ENCODE peak calls at places on chromosomes 2 and 18, in five cellular contexts. A is upper lobe of left lung, J is cardiac fibroblast, R is AG04449, O is ovary. T is an unnamed sample.

GRCh38 chr2:108449410-108450200 is 599 bp downstream of the GCC2 start:
- DNase-seq in J (peak), R (no peak), A (peak), O (no peak), T (no peak)

GRCh38 chr2:111226797-111227700 is 106.3 kb downstream of the BCL2L11 start:
- DNase-seq in J (peak), R (no peak), O (no peak), A (no peak), T (no peak)

GRCh38 chr2:85302106-85302505 is 25.7 kb downstream of the TGOLN2 start:
- DNase-seq in J (no peak), O (no peak), R (no peak), A (no peak), T (no peak)

GRCh38 chr18:35443847-35444246 is 53.9 kb downstream of the INO80C start:
- DNase-seq in R (no peak), A (no peak), O (no peak), J (no peak), T (no peak)

GRCh38 chr2:233982421-233983121 is 65.4 kb downstream of the TRPM8 start:
- DNase-seq in A (no peak), J (peak), O (no peak), R (peak), T (no peak)

GRCh38 chr2:54226224-54226623 is 29.8 kb downstream of the TSPYL6 start:
- DNase-seq in J (peak), A (no peak), O (no peak), R (no peak), T (no peak)

GRCh38 chr2:151776367-151776766 is 42.1 kb upstream of the NEB start:
- DNase-seq in J (no peak), A (no peak), R (no peak), O (no peak), T (no peak)

GRCh38 chr2:37827911-37828411 is 97.1 kb upstream of the RMDN2 start:
- DNase-seq in A (no peak), J (peak), O (no peak), R (peak), T (no peak)

GRCh38 chr2:223696719-223697118 is 94.6 kb upstream of the SCG2 start:
- DNase-seq in R (no peak), J (no peak), A (no peak), O (no peak), T (no peak)

GRCh38 chr18:24373331-24373730 is 24.3 kb downstream of the OSBPL1A start:
- DNase-seq in O (no peak), R (no peak), J (no peak), A (no peak), T (no peak)

GRCh38 chr2:97935719-97936161 is 60.0 kb downstream of the TMEM131 start:
- DNase-seq in R (peak), A (no peak), O (no peak), J (peak), T (no peak)

GRCh38 chr2:16189019-16189850 is 248.9 kb downstream of the MYCN start:
- DNase-seq in O (no peak), R (no peak), A (no peak), J (no peak), T (no peak)

GRCh38 chr2:40363631-40364030 is 88.3 kb downstream of the SLC8A1 start:
- DNase-seq in A (no peak), R (no peak), J (peak), O (no peak), T (no peak)

GRCh38 chr18:79389689-79390088 is 6.0 kb upstream of the NFATC1 start:
- DNase-seq in R (no peak), A (no peak), J (no peak), O (no peak), T (no peak)

GRCh38 chr2:144522741-144523605 is 3.1 kb upstream of the ZEB2 start:
- DNase-seq in O (peak), J (peak), A (no peak), R (no peak), T (no peak)

GRCh38 chr2:213152065-213152794 is 818 bp upstream of the IKZF2 start:
- DNase-seq in O (peak), A (peak), J (peak), R (no peak), T (no peak)

GRCh38 chr2:20438334-20439192 is 8.3 kb upstream of the RHOB start:
- DNase-seq in R (peak), A (peak), O (no peak), J (peak), T (no peak)

GRCh38 chr2:199932312-199932855 is 21.3 kb downstream of the C2orf69 start:
- DNase-seq in R (no peak), J (peak), A (no peak), O (no peak), T (no peak)

GRCh38 chr2:100334929-100335328 is 12.6 kb upstream of the LONRF2 start:
- DNase-seq in J (no peak), R (no peak), O (no peak), A (no peak), T (no peak)

GRCh38 chr2:177169810-177170514 is 42.6 kb upstream of the HNRNPA3 start:
- DNase-seq in A (peak), J (no peak), R (no peak), O (no peak), T (no peak)

GRCh38 chr2:5698171-5698570 is 6.0 kb downstream of the SOX11 start:
- DNase-seq in O (no peak), R (no peak), A (no peak), J (no peak), T (no peak)

GRCh38 chr2:72694715-72695496 is 130.9 kb downstream of the EXOC6B start:
- DNase-seq in O (peak), A (no peak), J (peak), R (peak), T (no peak)

GRCh38 chr2:102226171-102226570 is 39.3 kb downstream of the IL1RL2 start:
- DNase-seq in R (no peak), J (no peak), A (no peak), O (no peak), T (no peak)

GRCh38 chr2:134917958-134918517 is 584 bp upstream of the CCNT2 start:
- DNase-seq in J (no peak), O (no peak), A (no peak), R (peak), T (peak)

GRCh38 chr2:191318037-191318728 is 73.0 kb downstream of the MYO1B start:
- DNase-seq in O (no peak), J (peak), A (peak), R (no peak), T (no peak)

GRCh38 chr18:52156166-52156565 is 183.8 kb upstream of the DCC start:
- DNase-seq in A (no peak), R (no peak), J (no peak), O (no peak), T (no peak)

GRCh38 chr2:147829106-147829505 is 15.7 kb upstream of the ACVR2A start:
- DNase-seq in J (peak), A (no peak), O (no peak), R (peak), T (no peak)

GRCh38 chr2:112494839-112495238 is 12.9 kb downstream of the TTL start:
- DNase-seq in A (no peak), R (no peak), O (no peak), J (no peak), T (no peak)

GRCh38 chr18:75198046-75198445 is 10.9 kb downstream of the PTGR3 start:
- DNase-seq in R (no peak), J (peak), A (no peak), O (no peak), T (no peak)

GRCh38 chr2:238242731-238243495 is 3.1 kb upstream of the HES6 start:
- DNase-seq in O (no peak), A (no peak), R (no peak), J (peak), T (no peak)

GRCh38 chr2:38146917-38147307 is 71.0 kb upstream of the CYP1B1 start:
- DNase-seq in A (peak), J (peak), R (peak), O (peak), T (no peak)

GRCh38 chr18:79583426-79583825 is 96.2 kb upstream of the CTDP1 start:
- DNase-seq in O (peak), J (no peak), A (no peak), R (no peak), T (no peak)

DNA sequence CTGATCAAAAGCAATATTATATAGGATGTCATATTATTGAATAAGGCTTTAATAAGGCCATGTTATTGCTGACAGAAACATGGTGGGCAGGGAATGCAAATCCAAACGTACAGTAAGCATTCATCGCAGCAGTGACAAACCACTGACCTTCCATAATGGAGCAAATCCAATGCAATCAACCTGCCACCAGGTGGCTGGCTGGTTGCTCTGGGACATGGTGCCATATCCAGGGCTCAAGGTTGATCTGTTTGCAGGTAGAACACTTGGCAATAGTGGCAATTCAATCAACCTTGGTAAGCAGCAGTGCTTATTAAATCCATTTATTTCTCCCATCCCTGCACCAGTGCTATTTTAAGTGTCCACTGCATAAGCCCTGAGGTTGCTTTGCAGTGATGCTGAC is 75.4 kb downstream of the CERKL start:
- DNase-seq in O (no peak), A (no peak), R (no peak), J (no peak), T (no peak)
- TF ChIP-seq CTCF in O (no peak), A (no peak), R (no peak), J (no peak), T (no peak)

GRCh38 chr2:23412556-23413155 is 27.7 kb downstream of the KLHL29 start:
- DNase-seq in O (no peak), R (no peak), J (peak), A (no peak), T (no peak)

GRCh38 chr2:23414106-23414505 is 29.1 kb downstream of the KLHL29 start:
- DNase-seq in O (no peak), J (no peak), A (no peak), R (no peak), T (no peak)

GRCh38 chr2:23413641-23414040 is 28.7 kb downstream of the KLHL29 start:
- DNase-seq in A (no peak), J (no peak), O (no peak), R (no peak), T (no peak)

GRCh38 chr2:23417310-23417709 is 32.3 kb downstream of the KLHL29 start:
- DNase-seq in J (no peak), R (no peak), O (no peak), A (no peak), T (no peak)

GRCh38 chr2:23414876-23415275 is 29.9 kb downstream of the KLHL29 start:
- DNase-seq in R (no peak), A (no peak), O (no peak), J (no peak), T (no peak)
- TF ChIP-seq CTCF in R (peak), A (no peak), O (no peak), J (peak), T (no peak)

GRCh38 chr2:48016620-48017019 is 110.3 kb upstream of the FBXO11 start:
- DNase-seq in R (no peak), O (no peak), A (no peak), J (no peak), T (no peak)
- TF ChIP-seq CTCF in R (no peak), O (no peak), A (no peak), J (peak), T (no peak)

GRCh38 chr2:128319773-128320608 is 1.3 kb upstream of the HS6ST1 start:
- DNase-seq in R (no peak), A (no peak), J (no peak), O (peak), T (no peak)
- TF ChIP-seq CTCF in R (no peak), A (no peak), J (no peak), O (no peak), T (no peak)

DNA sequence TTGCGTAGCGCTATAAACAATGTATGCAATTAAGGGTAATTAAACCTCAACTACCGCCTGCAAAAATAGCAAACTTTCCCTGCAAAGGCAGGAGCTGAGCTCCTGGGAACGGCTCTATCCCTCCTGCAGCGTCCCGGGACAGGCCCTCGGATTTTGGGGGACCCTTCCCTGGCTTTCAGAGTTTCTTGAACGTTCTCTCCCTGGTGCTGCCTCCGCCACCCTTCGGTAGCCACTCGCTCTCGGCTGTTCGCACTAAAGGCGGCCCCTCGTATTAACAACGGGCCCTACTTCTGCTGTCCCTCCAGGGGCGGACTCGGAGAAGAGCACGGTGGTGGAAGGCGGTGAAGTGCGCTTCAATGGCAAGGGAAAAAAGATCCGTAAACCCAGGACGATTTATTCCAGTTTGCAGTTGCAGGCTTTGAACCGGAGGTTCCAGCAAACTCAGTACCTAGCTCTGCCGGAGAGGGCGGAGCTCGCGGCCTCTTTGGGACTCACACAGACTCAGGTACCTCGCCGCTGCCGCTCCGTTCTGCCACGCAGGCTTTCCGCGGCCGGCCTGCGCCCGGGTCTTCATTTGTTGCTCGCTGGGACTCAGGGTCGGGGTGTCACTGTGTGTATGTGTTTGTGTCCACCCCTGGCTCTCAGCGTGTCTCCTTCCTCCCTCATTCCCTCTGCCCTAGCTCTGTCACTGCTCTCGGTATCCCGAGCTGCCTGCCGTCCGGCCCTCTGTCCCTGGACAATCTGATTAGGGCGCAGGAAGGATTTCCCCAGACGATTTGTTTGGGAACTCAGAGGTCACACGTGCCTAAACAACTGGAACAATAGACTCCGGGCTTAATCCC is 1.3 kb downstream of the DLX1 start:
- DNase-seq in J (no peak), O (no peak), R (no peak), A (no peak), T (no peak)
- TF ChIP-seq CTCF in J (no peak), O (no peak), R (no peak), A (no peak), T (no peak)

DNA sequence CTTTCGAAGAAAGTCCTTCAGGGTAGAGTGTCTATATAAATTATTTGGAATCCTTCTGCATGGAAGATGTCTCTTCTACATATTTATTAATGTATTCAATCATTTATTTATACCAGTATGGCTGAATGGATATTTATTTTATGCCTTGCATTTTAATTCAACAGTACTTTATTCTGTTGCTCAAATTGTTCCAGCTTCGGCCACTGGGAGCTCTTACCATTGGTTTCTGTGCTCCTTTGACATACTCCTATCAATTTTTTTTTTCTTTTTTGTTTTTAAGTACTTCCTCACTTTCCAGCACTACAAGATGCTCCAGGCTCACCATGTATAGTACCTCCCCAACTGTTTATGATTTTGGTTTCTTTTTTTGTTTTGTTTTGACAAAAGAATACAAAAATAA is 39.4 kb upstream of the WIPF1 start:
- DNase-seq in A (no peak), R (no peak), J (no peak), O (no peak), T (no peak)
- TF ChIP-seq CTCF in A (no peak), R (no peak), J (no peak), O (no peak), T (no peak)

GRCh38 chr18:42087876-42088275 is 132.8 kb downstream of the PIK3C3 start:
- DNase-seq in J (no peak), A (no peak), R (no peak), O (no peak), T (no peak)

GRCh38 chr18:42087195-42087594 is 132.2 kb downstream of the PIK3C3 start:
- DNase-seq in O (no peak), A (no peak), J (no peak), R (no peak), T (no peak)

GRCh38 chr18:42086288-42086687 is 131.3 kb downstream of the PIK3C3 start:
- DNase-seq in J (no peak), R (no peak), O (no peak), A (no peak), T (no peak)

GRCh38 chr18:42078711-42079110 is 123.7 kb downstream of the PIK3C3 start:
- DNase-seq in J (peak), R (no peak), O (no peak), A (no peak), T (no peak)

GRCh38 chr18:42082415-42083234 is 127.6 kb downstream of the PIK3C3 start:
- DNase-seq in O (no peak), J (no peak), A (no peak), R (no peak), T (no peak)
- TF ChIP-seq CTCF in O (no peak), J (no peak), A (no peak), R (no peak), T (no peak)

GRCh38 chr2:138829326-138829725 is 49.1 kb upstream of the NXPH2 start:
- DNase-seq in J (peak), R (no peak), A (peak), O (no peak), T (no peak)
- TF ChIP-seq CTCF in J (peak), R (no peak), A (no peak), O (no peak), T (no peak)

GRCh38 chr18:5853253-5853652 is 42.1 kb downstream of the TMEM200C start:
- DNase-seq in O (no peak), J (no peak), A (no peak), R (no peak), T (no peak)

DNA sequence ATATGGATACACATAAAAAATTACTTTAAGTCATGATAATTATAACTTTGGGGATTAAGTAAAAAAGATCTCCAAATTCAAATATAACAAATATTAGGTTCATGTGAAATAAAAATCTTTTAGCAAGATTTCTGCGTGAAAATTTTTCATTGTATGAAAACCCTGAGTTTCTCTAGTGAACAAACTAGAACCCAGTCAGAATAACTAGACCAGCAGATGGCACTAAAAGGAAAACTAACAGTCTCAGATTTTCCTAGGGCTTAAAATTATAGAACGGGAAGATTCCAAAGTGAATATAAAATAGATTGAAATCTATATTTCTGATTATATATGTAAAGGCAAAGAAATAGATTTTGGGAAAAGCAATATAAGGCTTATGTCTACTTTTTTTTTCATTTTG is 43.3 kb downstream of the TMEM200C start:
- DNase-seq in A (no peak), O (no peak), J (no peak), R (no peak), T (no peak)
- TF ChIP-seq CTCF in A (no peak), O (no peak), J (no peak), R (no peak), T (no peak)

DNA sequence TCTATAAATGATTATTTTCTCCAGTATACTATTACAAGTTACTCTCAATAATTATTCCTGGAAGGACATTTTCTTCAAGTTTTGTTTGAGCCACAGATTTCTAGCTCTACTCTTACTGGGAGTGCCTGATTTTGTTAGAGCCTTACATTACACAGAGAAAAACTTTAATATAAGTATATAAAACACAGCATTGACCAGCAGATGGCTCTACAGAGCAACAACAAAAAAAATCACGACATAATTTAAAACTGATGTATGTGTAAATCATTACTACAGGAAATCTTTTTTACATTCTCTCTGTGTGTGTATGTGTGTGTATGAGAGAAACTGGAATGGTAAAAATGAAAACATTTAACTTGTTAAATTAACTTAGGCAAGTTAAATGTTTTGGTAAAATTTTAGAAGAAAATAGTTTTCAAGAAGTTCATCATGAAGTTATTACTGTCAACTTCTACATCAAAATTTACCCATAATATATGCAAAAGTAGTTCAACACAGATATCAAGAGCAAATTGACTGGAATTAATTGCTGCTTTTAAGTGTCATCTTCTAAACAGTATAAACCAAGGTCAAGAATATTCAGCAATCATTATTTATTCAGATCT is 103.3 kb downstream of the MDH1 start:
- DNase-seq in A (no peak), J (peak), O (no peak), R (no peak), T (no peak)
- TF ChIP-seq CTCF in A (peak), J (peak), O (no peak), R (peak), T (peak)

T was measured in activated B cell treated with CpG ODN at 0.5 μM for 24 hours.